ENCODE peak calls at places on chromosomes 12 and 14, in eight cellular contexts. X is AG09309; F is BE2C; T is NCI-H1092 treated with DMSO at 0.1 percent for 48 hours; E is stimulated activated CD8-positive, alpha-beta memory T cell treated with anti-CD3 and anti-CD28 coated beads, Interleukin-15, amount 100 ng/mL, for 24 hours; L is DMS153; Q is kidney tubule cell; A is fibroblast of pulmonary artery. M is an unnamed sample.

GRCh38 chr14:54189358-54190354 is 207.2 kb upstream of the CDKN3 start:
- DNase-seq in X (no peak), F (no peak), T (no peak), E (no peak), L (no peak), Q (peak), A (peak), M (peak)

GRCh38 chr12:89389755-89390661 is 37.7 kb upstream of the DUSP6 start:
- DNase-seq in X (no peak), F (no peak), T (no peak), E (no peak), L (no peak), Q (peak), A (peak), M (no peak)

GRCh38 chr14:37168721-37169120 is 3.7 kb downstream of the SLC25A21 start:
- DNase-seq in X (no peak), F (no peak), T (no peak), E (no peak), L (no peak), Q (no peak), A (no peak), M (no peak)

GRCh38 chr12:106288510-106289195 is 13.9 kb upstream of the TCP11L2 start:
- DNase-seq in X (peak), F (no peak), T (no peak), E (no peak), L (peak), Q (peak), A (peak), M (peak)

GRCh38 chr12:39368096-39368495 is 74.8 kb downstream of the KIF21A start:
- DNase-seq in X (no peak), F (no peak), T (no peak), E (no peak), L (no peak), Q (peak), A (no peak), M (no peak)

GRCh38 chr12:96482086-96482485 is 7.3 kb upstream of the CFAP54 start:
- DNase-seq in X (no peak), F (no peak), T (no peak), E (no peak), L (no peak), Q (no peak), A (no peak), M (no peak)

GRCh38 chr14:104436741-104437701 is 142.5 kb upstream of the C14orf180 start:
- DNase-seq in X (no peak), F (peak), T (peak), E (no peak), L (no peak), Q (peak), A (no peak), M (no peak)

GRCh38 chr12:87439990-87440827 is 589.0 kb downstream of the C12orf50 start:
- DNase-seq in X (no peak), F (no peak), T (no peak), E (no peak), L (no peak), Q (peak), A (peak), M (peak)

GRCh38 chr12:64566882-64567517 is 43.3 kb upstream of the RASSF3 start:
- DNase-seq in X (no peak), F (no peak), T (no peak), E (no peak), L (peak), Q (no peak), A (no peak), M (no peak)

GRCh38 chr12:131912526-131913274 is 16.4 kb upstream of the PUS1 start:
- DNase-seq in X (no peak), F (peak), T (no peak), E (no peak), L (no peak), Q (peak), A (peak), M (peak)